ENCODE peak calls at places on chromosome 10, in four cellular contexts. N is iris pigment epithelial cell, U is NCI-H2029 treated with DMSO at 0.1 percent for 48 hours, B is Peyer's patch. W is an unnamed sample.

GRCh38 chr10:61986788-61987187 is 85.3 kb downstream of the ARID5B start:
- DNase-seq in N (no peak), U (no peak), B (no peak), W (no peak)

GRCh38 chr10:70167246-70167645 is 3.1 kb downstream of the SAR1A start:
- DNase-seq in N (peak), U (no peak), B (no peak), W (no peak)

GRCh38 chr10:43255644-43256431 is 11.0 kb downstream of the RASGEF1A start:
- DNase-seq in N (peak), U (no peak), B (peak), W (peak)

GRCh38 chr10:104589871-104590270 is 51.2 kb upstream of the SORCS3 start:
- DNase-seq in N (peak), U (no peak), B (no peak), W (no peak)

GRCh38 chr10:3924344-3924743 is 139.3 kb upstream of the KLF6 start:
- DNase-seq in N (peak), U (no peak), B (no peak), W (no peak)

GRCh38 chr10:97134202-97134601 is 51.6 kb downstream of the SLIT1 start:
- DNase-seq in N (no peak), U (no peak), B (no peak), W (no peak)

GRCh38 chr10:116761883-116762282 is 19.5 kb upstream of the HSPA12A start:
- DNase-seq in N (no peak), U (no peak), B (no peak), W (no peak)

GRCh38 chr10:102504179-102504975 is 605 bp downstream of the SUFU start:
- DNase-seq in N (peak), U (no peak), B (peak), W (peak)

GRCh38 chr10:88162852-88163251 is 299.4 kb downstream of the PTEN start:
- DNase-seq in N (no peak), U (no peak), B (no peak), W (no peak)

GRCh38 chr10:79178614-79179403 is 110.0 kb downstream of the ZMIZ1 start:
- DNase-seq in N (peak), U (no peak), B (no peak), W (no peak)

GRCh38 chr10:89494615-89495014 is 40.8 kb downstream of the SLC16A12 start:
- DNase-seq in N (peak), U (no peak), B (no peak), W (no peak)

GRCh38 chr10:67606572-67606971 is 89.4 kb downstream of the CTNNA3 start:
- DNase-seq in N (peak), U (no peak), B (no peak), W (no peak)

GRCh38 chr10:73099141-73099540 is 2.5 kb upstream of the P4HA1 start:
- DNase-seq in N (no peak), U (no peak), B (no peak), W (no peak)

GRCh38 chr10:49615213-49615612 is 1.4 kb downstream of the CHAT start:
- DNase-seq in N (no peak), U (no peak), B (no peak), W (no peak)

GRCh38 chr10:60206735-60207134 is 182.9 kb downstream of the ANK3 start:
- DNase-seq in N (peak), U (no peak), B (no peak), W (no peak)

GRCh38 chr10:101793526-101793925 is 10.3 kb upstream of the NPM3 start:
- DNase-seq in N (no peak), U (no peak), B (no peak), W (no peak)

GRCh38 chr10:16777473-16778370 is 39.5 kb downstream of the RSU1 start:
- DNase-seq in N (peak), U (peak), B (no peak), W (peak)

GRCh38 chr10:132685121-132685891 is 100.6 kb downstream of the NKX6-2 start:
- DNase-seq in N (peak), U (no peak), B (peak), W (peak)

GRCh38 chr10:8054498-8055407 is at the start of gene GATA3:
- DNase-seq in N (peak), U (no peak), B (peak), W (no peak)

GRCh38 chr10:58513189-58514101 is 773 bp downstream of the BICC1 start:
- DNase-seq in N (peak), U (no peak), B (peak), W (peak)

GRCh38 chr10:20885678-20886077 is 11.4 kb downstream of the NEBL start:
- DNase-seq in N (peak), U (peak), B (no peak), W (no peak)

GRCh38 chr10:968546-969199 is 19.6 kb upstream of the GTPBP4 start:
- DNase-seq in N (peak), U (no peak), B (no peak), W (no peak)

GRCh38 chr10:6017781-6018354 is 40.5 kb upstream of the IL15RA start:
- DNase-seq in N (no peak), U (no peak), B (no peak), W (no peak)

GRCh38 chr10:71842856-71843530 is 8.1 kb downstream of the PSAP start:
- DNase-seq in N (no peak), U (no peak), B (no peak), W (no peak)

GRCh38 chr10:32190890-32191491 is 134.8 kb upstream of the KIF5B start:
- DNase-seq in N (peak), U (no peak), B (no peak), W (no peak)

GRCh38 chr10:25831138-25831537 is 102.9 kb upstream of the MYO3A start:
- DNase-seq in N (no peak), U (no peak), B (no peak), W (no peak)

GRCh38 chr10:65891073-65891981 is 1034.5 kb upstream of the LRRTM3 start:
- DNase-seq in N (no peak), U (no peak), B (no peak), W (no peak)

GRCh38 chr10:15214237-15214636 is 45.7 kb upstream of the NMT2 start:
- DNase-seq in N (no peak), U (no peak), B (no peak), W (no peak)

GRCh38 chr10:50291261-50291850 is 40.0 kb upstream of the ASAH2 start:
- DNase-seq in N (peak), U (no peak), B (no peak), W (no peak)

GRCh38 chr10:102743078-102743587 is 615 bp upstream of the WBP1L start:
- DNase-seq in N (no peak), U (no peak), B (no peak), W (no peak)

GRCh38 chr10:95217476-95217875 is 23.4 kb downstream of the ACSM6 start:
- DNase-seq in N (no peak), U (no peak), B (no peak), W (no peak)

GRCh38 chr10:123724747-123725146 is 58.6 kb downstream of the GPR26 start:
- DNase-seq in N (no peak), U (no peak), B (no peak), W (no peak)

GRCh38 chr10:70756710-70757360 is 28.3 kb downstream of the TBATA start:
- DNase-seq in N (peak), U (no peak), B (no peak), W (no peak)

GRCh38 chr10:33126118-33126517 is 168.1 kb upstream of the ITGB1 start:
- DNase-seq in N (peak), U (no peak), B (no peak), W (no peak)

GRCh38 chr10:60942604-60943269 is 1.2 kb downstream of the RHOBTB1 start:
- DNase-seq in N (peak), U (no peak), B (peak), W (peak)

GRCh38 chr10:515674-516073 is 173.8 kb downstream of the DIP2C start:
- DNase-seq in N (no peak), U (no peak), B (no peak), W (no peak)

GRCh38 chr10:116748041-116748440 is 5.7 kb upstream of the HSPA12A start:
- DNase-seq in N (peak), U (no peak), B (no peak), W (no peak)

GRCh38 chr10:131048595-131048994 is 262.9 kb downstream of the TCERG1L start:
- DNase-seq in N (no peak), U (no peak), B (no peak), W (no peak)

GRCh38 chr10:5041471-5042023 is 37.9 kb upstream of the AKR1C2 start:
- DNase-seq in N (peak), U (no peak), B (no peak), W (no peak)

W was measured in left lobe of liver.